ENCODE peak calls at places on chromosomes 1 and 21, in four cellular contexts. C is RWPE1, F is fibroblast of lung, K is psoas muscle. N is an unnamed sample.

GRCh38 chr1:12406218-12407021 is 176.6 kb downstream of the VPS13D start:
- DNase-seq in C (no peak), F (peak), K (no peak), N (peak)

GRCh38 chr1:220527279-220528048 is 472 bp upstream of the MARK1 start:
- DNase-seq in C (no peak), F (no peak), K (no peak), N (no peak)

GRCh38 chr1:80403472-80403893 is 1397.0 kb upstream of the ADGRL4 start:
- DNase-seq in C (no peak), F (no peak), K (no peak), N (no peak)

GRCh38 chr1:52306227-52307006 is 59.6 kb downstream of the CC2D1B start:
- DNase-seq in C (no peak), F (no peak), K (no peak), N (no peak)

GRCh38 chr1:240967070-240967724 is 355.2 kb upstream of the GREM2 start:
- DNase-seq in C (peak), F (peak), K (no peak), N (no peak)

GRCh38 chr21:31176080-31176551 is 137.8 kb upstream of the KRTAP19-8 start:
- DNase-seq in C (no peak), F (no peak), K (no peak), N (no peak)

GRCh38 chr1:226677121-226678020 is 61.7 kb downstream of the ITPKB start:
- DNase-seq in C (peak), F (peak), K (peak), N (peak)

GRCh38 chr1:2429780-2430591 is 17.6 kb upstream of the PEX10 start:
- DNase-seq in C (no peak), F (no peak), K (no peak), N (no peak)

GRCh38 chr21:43794311-43794710 is 4.9 kb downstream of the RRP1 start:
- DNase-seq in C (no peak), F (no peak), K (no peak), N (no peak)

GRCh38 chr1:201945863-201946223 is 505 bp downstream of the LMOD1 start:
- DNase-seq in C (no peak), F (no peak), K (no peak), N (no peak)

GRCh38 chr1:234675561-234675960 is 65.6 kb upstream of the IRF2BP2 start:
- DNase-seq in C (no peak), F (no peak), K (no peak), N (no peak)

GRCh38 chr1:41530411-41530810 is 45.9 kb upstream of the EDN2 start:
- DNase-seq in C (no peak), F (no peak), K (no peak), N (no peak)

GRCh38 chr1:157274698-157275534 is 136.7 kb upstream of the ETV3 start:
- DNase-seq in C (peak), F (peak), K (no peak), N (no peak)

GRCh38 chr1:45238846-45239245 is 32.4 kb upstream of the ZSWIM5 start:
- DNase-seq in C (no peak), F (no peak), K (no peak), N (no peak)

GRCh38 chr1:9345922-9346321 is 53.2 kb downstream of the SPSB1 start:
- DNase-seq in C (no peak), F (no peak), K (no peak), N (no peak)

GRCh38 chr1:178497903-178498478 is 1.2 kb upstream of the CLEC20A start:
- DNase-seq in C (no peak), F (no peak), K (no peak), N (no peak)

GRCh38 chr1:244391761-244392160 is 59.9 kb downstream of the ADSS2 start:
- DNase-seq in C (peak), F (no peak), K (no peak), N (no peak)

GRCh38 chr1:88063605-88064004 is 620.5 kb upstream of the PKN2 start:
- DNase-seq in C (no peak), F (peak), K (no peak), N (no peak)

GRCh38 chr21:15498455-15498854 is 231.3 kb upstream of the USP25 start:
- DNase-seq in C (peak), F (no peak), K (no peak), N (no peak)

GRCh38 chr1:59976194-59977074 is 49.9 kb upstream of the CYP2J2 start:
- DNase-seq in C (peak), F (peak), K (peak), N (no peak)

GRCh38 chr1:68116643-68117235 is 66.3 kb upstream of the DIRAS3 start:
- DNase-seq in C (peak), F (peak), K (no peak), N (no peak)

GRCh38 chr1:26915204-26915842 is 1.5 kb upstream of the NR0B2 start:
- DNase-seq in C (no peak), F (no peak), K (peak), N (no peak)

GRCh38 chr1:225926551-225927113 is 2.6 kb upstream of the PYCR2 start:
- DNase-seq in C (no peak), F (no peak), K (no peak), N (no peak)

GRCh38 chr1:160716013-160716412 is 4.4 kb upstream of the CD48 start:
- DNase-seq in C (no peak), F (no peak), K (no peak), N (no peak)

GRCh38 chr21:45306832-45307571 is 19.3 kb upstream of the POFUT2 start:
- DNase-seq in C (no peak), F (peak), K (peak), N (no peak)

GRCh38 chr1:205963352-205963751 is 20.1 kb upstream of the SLC26A9 start:
- DNase-seq in C (peak), F (peak), K (peak), N (no peak)

GRCh38 chr1:43367026-43367903 is 546 bp downstream of the ELOVL1 start:
- DNase-seq in C (peak), F (no peak), K (peak), N (no peak)

GRCh38 chr1:177311111-177311510 is 140.4 kb downstream of the BRINP2 start:
- DNase-seq in C (no peak), F (no peak), K (no peak), N (no peak)

GRCh38 chr1:218281285-218281684 is 3.8 kb upstream of the RRP15 start:
- DNase-seq in C (no peak), F (no peak), K (no peak), N (no peak)

GRCh38 chr1:196477262-196477661 is 131.0 kb downstream of the KCNT2 start:
- DNase-seq in C (no peak), F (no peak), K (no peak), N (no peak)

GRCh38 chr1:172960019-172960418 is 90.7 kb downstream of the TNFSF18 start:
- DNase-seq in C (no peak), F (no peak), K (no peak), N (no peak)

GRCh38 chr1:66764994-66765578 is 12.8 kb downstream of the DYNLT5 start:
- DNase-seq in C (peak), F (peak), K (no peak), N (peak)

GRCh38 chr1:55930931-55931271 is 648.5 kb downstream of the PLPP3 start:
- DNase-seq in C (no peak), F (no peak), K (no peak), N (no peak)

GRCh38 chr1:187961895-187962294 is 1133.1 kb downstream of the PLA2G4A start:
- DNase-seq in C (no peak), F (no peak), K (no peak), N (no peak)

GRCh38 chr1:51328279-51328678 is 2.1 kb downstream of the TTC39A start:
- DNase-seq in C (no peak), F (no peak), K (no peak), N (no peak)

GRCh38 chr1:96538883-96539282 is 182.7 kb upstream of the PTBP2 start:
- DNase-seq in C (no peak), F (peak), K (no peak), N (peak)

GRCh38 chr1:68174173-68175113 is 57.9 kb downstream of the WLS start:
- DNase-seq in C (peak), F (peak), K (peak), N (peak)

GRCh38 chr1:31396633-31397351 is 16.2 kb upstream of the SERINC2 start:
- DNase-seq in C (peak), F (peak), K (no peak), N (peak)
- TF ChIP-seq CTCF in C (peak), F (peak), K (no peak), N (peak)

DNA sequence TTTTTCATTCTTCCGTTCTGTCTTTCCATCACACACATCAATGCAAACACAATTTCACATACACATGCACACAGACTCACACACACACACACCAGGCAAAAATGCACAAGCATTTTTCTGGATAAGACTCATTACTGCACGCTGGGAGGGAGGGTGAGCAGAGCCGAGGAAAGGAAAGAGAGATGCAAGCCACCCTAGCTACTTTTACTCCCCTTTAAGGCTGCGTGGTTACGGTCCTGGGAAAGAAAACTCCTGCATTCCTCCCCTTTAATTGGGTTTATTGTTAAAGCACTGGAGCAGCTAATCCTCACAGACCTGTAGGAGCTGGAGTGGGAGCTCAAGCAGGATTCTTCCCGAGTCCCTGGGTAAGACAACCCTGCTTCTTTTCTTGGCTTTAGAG is at the start of gene CAMK1G:
- DNase-seq in C (no peak), F (peak), K (no peak), N (peak)
- TF ChIP-seq CTCF in C (no peak), F (no peak), K (no peak), N (no peak)

DNA sequence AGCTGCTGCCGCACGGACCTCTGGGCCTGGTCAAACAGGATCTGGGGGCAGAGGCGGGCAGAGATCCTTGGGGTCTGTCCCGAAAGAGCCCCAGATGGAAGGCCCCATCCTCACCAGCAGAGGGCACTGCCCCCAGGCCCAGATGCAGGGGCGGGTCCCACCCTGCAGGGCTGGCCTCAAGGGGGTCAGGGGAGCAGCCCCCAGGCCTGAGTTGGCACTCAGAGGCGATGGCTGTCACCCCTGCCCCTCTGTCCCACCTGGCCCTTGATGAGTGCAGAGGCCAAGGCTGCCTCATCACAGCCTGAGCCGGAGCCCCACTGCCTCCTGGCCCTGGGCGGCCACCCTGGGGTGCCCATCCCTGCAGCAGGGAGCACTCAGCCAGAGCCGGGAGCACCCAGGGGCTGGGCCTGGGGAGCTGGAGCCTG is 5.7 kb downstream of the ACAP3 start:
- DNase-seq in C (no peak), F (no peak), K (no peak), N (no peak)
- TF ChIP-seq CTCF in C (peak), F (peak), K (peak), N (peak)

DNA sequence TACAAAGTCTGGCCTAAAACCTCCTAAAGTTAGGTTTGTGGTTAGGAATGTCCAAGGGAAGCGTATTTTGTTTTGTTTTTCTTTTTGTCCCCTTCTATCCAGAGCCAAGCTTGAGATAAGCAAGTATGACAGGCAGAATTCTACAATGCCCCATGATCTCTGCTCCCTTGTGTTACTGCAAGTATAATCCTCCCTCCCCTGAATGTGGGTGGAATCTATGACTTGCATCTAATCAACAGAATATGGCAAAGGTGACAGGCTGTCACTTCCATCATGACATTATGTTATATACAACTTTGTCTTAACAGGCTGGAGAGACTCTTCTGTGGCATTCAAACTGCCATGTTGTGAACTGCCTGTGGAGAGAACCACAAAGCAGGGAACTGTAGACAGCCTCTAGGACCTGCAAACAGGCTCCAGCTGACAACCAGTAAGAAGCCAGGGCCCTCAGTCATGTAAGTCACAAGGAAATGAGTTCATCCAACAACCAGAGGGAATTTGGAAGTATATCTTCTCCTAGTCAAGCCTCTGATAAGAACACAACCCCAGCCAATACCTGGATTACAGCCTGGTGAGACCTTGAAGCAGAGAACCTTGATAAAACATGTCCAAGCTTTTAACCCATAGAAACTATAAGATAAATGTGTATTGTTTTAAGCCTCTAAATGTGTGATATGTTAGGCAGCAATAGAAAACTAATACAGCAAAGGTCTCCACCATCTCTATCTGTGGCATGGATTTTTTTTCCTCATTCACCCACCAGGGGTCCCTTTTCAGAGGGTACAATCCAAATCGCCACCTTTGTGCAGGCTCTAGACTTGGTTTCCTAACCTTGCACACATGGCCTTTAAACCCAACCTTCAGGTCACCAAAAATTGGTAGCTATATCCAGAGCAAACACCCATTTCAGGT is 5.7 kb upstream of the C1orf162 start:
- DNase-seq in C (no peak), F (no peak), K (no peak), N (no peak)
- TF ChIP-seq CTCF in C (no peak), F (no peak), K (no peak), N (no peak)

DNA sequence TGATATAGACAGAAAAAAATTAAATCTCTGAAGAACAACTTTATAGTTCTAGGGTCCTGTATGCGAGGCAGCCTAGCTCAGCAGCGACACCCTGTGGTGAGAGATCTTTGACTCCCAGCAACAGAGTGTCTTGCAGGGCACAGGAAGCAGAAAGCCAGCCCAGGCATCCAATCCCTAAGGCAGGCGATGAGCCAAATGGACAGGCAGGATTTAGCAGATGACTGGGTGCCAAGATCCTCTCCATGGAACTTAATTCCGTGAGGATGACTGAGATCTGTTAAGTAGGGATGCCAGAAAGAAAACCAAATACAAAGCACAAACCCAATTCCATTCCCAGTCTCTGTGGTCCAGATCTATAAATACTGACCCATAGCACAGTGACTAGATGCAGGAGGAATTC is 38.8 kb downstream of the HLCS start:
- DNase-seq in C (peak), F (peak), K (peak), N (peak)
- TF ChIP-seq CTCF in C (peak), F (peak), K (peak), N (peak)

DNA sequence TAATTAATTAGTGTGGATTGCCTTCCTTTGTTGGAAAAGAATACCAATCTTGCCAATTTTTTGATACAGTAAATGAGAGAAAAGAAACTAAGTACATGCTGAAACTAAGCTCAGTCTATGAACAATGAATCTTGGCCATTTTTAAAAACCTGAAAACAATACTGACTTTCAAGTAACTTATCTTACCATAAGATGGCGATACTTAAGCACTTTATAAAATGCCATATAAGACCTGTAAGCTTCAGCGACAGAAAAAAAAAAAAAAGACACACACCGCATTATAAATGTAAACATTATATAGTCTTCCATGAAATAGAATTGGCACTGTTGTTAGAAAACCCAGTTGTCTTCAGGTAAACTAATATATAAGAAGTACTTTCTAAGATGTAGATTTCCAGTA is 3.0 kb downstream of the OLFM3 start:
- DNase-seq in C (no peak), F (no peak), K (no peak), N (no peak)
- TF ChIP-seq CTCF in C (no peak), F (no peak), K (no peak), N (no peak)

DNA sequence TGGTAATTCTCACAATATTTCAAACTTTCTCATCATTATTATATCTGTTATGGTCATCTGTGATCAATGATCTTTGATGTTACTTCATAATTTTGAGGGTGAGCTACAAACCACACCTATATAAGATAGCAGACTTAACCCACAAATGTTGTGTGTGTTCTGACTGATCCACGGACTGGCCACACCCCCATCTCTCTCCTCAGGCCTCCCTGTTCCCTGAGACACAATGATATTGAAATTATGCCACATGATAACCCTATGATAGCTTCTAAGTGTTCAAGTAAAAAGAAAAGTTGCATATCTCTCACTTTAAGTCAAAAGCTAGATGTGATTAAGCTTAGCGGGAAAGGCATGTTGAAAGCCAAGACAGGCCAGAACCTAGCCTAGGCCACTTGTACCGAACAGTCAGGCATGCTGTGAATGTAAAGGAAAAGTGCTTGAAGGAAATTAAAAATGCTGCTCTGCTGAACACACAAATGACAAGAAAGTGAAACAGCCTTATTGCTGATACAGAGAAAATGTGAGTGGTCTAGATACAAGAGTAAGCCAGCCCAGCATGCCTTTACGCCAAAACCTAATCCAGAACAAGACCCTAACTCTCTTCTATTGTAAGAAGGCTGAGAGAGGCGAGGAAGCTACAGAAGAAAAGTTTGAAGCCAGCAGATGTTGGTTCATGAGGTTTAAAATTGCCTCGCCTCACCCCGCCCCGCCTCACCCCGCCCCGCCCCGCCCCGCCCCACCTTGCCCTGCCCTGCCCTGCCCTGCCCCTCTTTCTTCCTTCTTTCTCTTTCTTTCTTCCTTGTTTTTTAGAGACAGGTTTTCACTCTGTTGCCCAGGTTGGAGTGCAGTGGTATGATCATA is 16.5 kb downstream of the CTSS start:
- DNase-seq in C (no peak), F (no peak), K (no peak), N (no peak)
- TF ChIP-seq CTCF in C (no peak), F (no peak), K (no peak), N (no peak)